ENCODE peak calls at places on chromosomes 4 and X, in four cellular contexts. C, Z, Y and B are unnamed samples.

GRCh38 chrX:30488092-30488491 is 89.5 kb downstream of the TASL start:
- DNase-seq in C (peak), Z (peak), Y (no peak), B (peak)

GRCh38 chr4:111230265-111230664 is 607.4 kb upstream of the PITX2 start:
- DNase-seq in Y (peak), C (no peak), Z (no peak), B (peak)

GRCh38 chr4:108953941-108954340 is 191.1 kb upstream of the ETNPPL start:
- DNase-seq in Y (no peak), C (no peak), Z (no peak), B (no peak)

GRCh38 chr4:89665662-89666061 is 171.3 kb downstream of the SNCA start:
- DNase-seq in Y (no peak), Z (no peak), C (peak), B (no peak)

GRCh38 chr4:113468165-113469022 is 293.1 kb downstream of the CAMK2D start:
- DNase-seq in C (peak), Y (peak), Z (peak), B (peak)

GRCh38 chr4:169164669-169165415 is 105.9 kb downstream of the SH3RF1 start:
- DNase-seq in Z (no peak), Y (peak), C (no peak), B (peak)

GRCh38 chr4:53963786-53964185 is 100.6 kb downstream of the CHIC2 start:
- DNase-seq in Y (no peak), Z (no peak), C (no peak), B (no peak)

GRCh38 chrX:83145910-83146309 is 362.2 kb upstream of the POU3F4 start:
- DNase-seq in C (no peak), Y (no peak), Z (no peak), B (no peak)

GRCh38 chrX:22060451-22060940 is 28.4 kb downstream of the PHEX start:
- DNase-seq in Z (peak), C (peak), Y (no peak), B (no peak)

GRCh38 chr4:184744251-184744650 is 10.4 kb upstream of the CENPU start:
- DNase-seq in Z (no peak), C (no peak), Y (no peak), B (no peak)

GRCh38 chrX:120365320-120365719 is 3.4 kb downstream of the ATP1B4 start:
- DNase-seq in C (no peak), Z (peak), Y (no peak), B (peak)

GRCh38 chrX:14956813-14957212 is 83.6 kb downstream of the MOSPD2 start:
- DNase-seq in Z (no peak), C (no peak), Y (no peak), B (no peak)

GRCh38 chr4:181971411-181971810 is 271.8 kb upstream of the TENM3 start:
- DNase-seq in Z (no peak), C (no peak), Y (no peak), B (no peak)

GRCh38 chr4:174119051-174119450 is 164.4 kb downstream of the FBXO8 start:
- DNase-seq in C (peak), Y (peak), Z (peak), B (peak)

GRCh38 chr4:15004701-15005301 is 2.5 kb downstream of the CPEB2 start:
- DNase-seq in Z (peak), Y (no peak), C (peak), B (peak)

GRCh38 chrX:38817004-38817703 is 15.9 kb downstream of the MID1IP1 start:
- DNase-seq in Y (no peak), Z (peak), C (no peak), B (peak)

GRCh38 chr4:6008092-6008551 is 10.1 kb downstream of the C4orf50 start:
- DNase-seq in Y (no peak), C (no peak), Z (no peak), B (no peak)

GRCh38 chrX:136126892-136127406 is 20.4 kb upstream of the FHL1 start:
- DNase-seq in C (no peak), Z (no peak), Y (no peak), B (peak)

GRCh38 chr4:6472387-6473263 is at the start of gene PPP2R2C:
- DNase-seq in Z (no peak), C (no peak), Y (no peak), B (no peak)

GRCh38 chrX:7876957-7877356 is 34.0 kb downstream of the VCX start:
- DNase-seq in C (no peak), Z (no peak), Y (no peak), B (no peak)

GRCh38 chrX:37918168-37918567 is 70.8 kb upstream of the DYNLT3 start:
- DNase-seq in C (no peak), Y (no peak), Z (no peak), B (no peak)

GRCh38 chr4:106618920-106619319 is 250.3 kb upstream of the GIMD1 start:
- DNase-seq in C (no peak), Y (no peak), Z (no peak), B (peak)

GRCh38 chrX:11451133-11451532 is 157.9 kb downstream of the AMELX start:
- DNase-seq in C (no peak), Z (no peak), Y (no peak), B (no peak)

GRCh38 chrX:134948333-134949241 is 42.2 kb upstream of the SMIM10 start:
- DNase-seq in Z (peak), C (peak), Y (peak), B (peak)

GRCh38 chrX:68710870-68711576 is 63.6 kb downstream of the STARD8 start:
- DNase-seq in C (peak), Z (peak), Y (peak), B (peak)

GRCh38 chr4:113157086-113157857 is 107.8 kb downstream of the ANK2 start:
- DNase-seq in Y (no peak), Z (no peak), C (no peak), B (no peak)

GRCh38 chr4:57109847-57110634 is at the start of gene IGFBP7:
- DNase-seq in Z (peak), Y (no peak), C (peak), B (no peak)

GRCh38 chr4:152663203-152664066 is 16.4 kb downstream of the TMEM154 start:
- DNase-seq in Y (peak), C (no peak), Z (no peak), B (peak)

GRCh38 chr4:157996061-157996460 is 176.8 kb downstream of the GASK1B start:
- DNase-seq in Y (no peak), Z (no peak), C (no peak), B (no peak)

GRCh38 chr4:8907596-8908205 is 36.1 kb upstream of the HMX1 start:
- DNase-seq in Z (no peak), Y (no peak), C (no peak), B (no peak)

GRCh38 chr4:102438396-102438795 is 62.8 kb upstream of the NFKB1 start:
- DNase-seq in Y (no peak), C (no peak), Z (no peak), B (peak)

GRCh38 chr4:67558493-67558892 is at the start of gene STAP1:
- DNase-seq in C (no peak), Z (no peak), Y (no peak), B (no peak)

GRCh38 chr4:122739174-122739573 is 6.7 kb downstream of the BBS12 start:
- DNase-seq in Y (peak), C (peak), Z (peak), B (peak)

GRCh38 chrX:920234-920799 is 289.7 kb downstream of the SHOX start:
- DNase-seq in Y (no peak), C (no peak), Z (no peak), B (peak)

GRCh38 chr4:150278206-150278605 is 200.0 kb downstream of the DCLK2 start:
- DNase-seq in C (no peak), Y (no peak), Z (no peak), B (no peak)

GRCh38 chr4:128600410-128600809 is 209.1 kb upstream of the JADE1 start:
- DNase-seq in Z (peak), Y (no peak), C (no peak), B (peak)

GRCh38 chr4:170339522-170339921 is 249.8 kb upstream of the AADAT start:
- DNase-seq in Z (no peak), C (no peak), Y (no peak), B (peak)

GRCh38 chr4:144572660-144573059 is 73.3 kb upstream of the HHIP start:
- DNase-seq in Z (no peak), Y (no peak), C (no peak), B (no peak)
- TF ChIP-seq CTCF in Z (no peak), Y (no peak), C (no peak), B (no peak)

GRCh38 chr4:147761218-147761883 is 29.5 kb downstream of the ARHGAP10 start:
- DNase-seq in Y (no peak), Z (no peak), C (no peak), B (no peak)

GRCh38 chr4:147760176-147760575 is 28.3 kb downstream of the ARHGAP10 start:
- DNase-seq in Y (no peak), Z (no peak), C (no peak), B (no peak)

GRCh38 chr4:147765121-147765521 is 33.2 kb downstream of the ARHGAP10 start:
- DNase-seq in Y (no peak), C (peak), Z (no peak), B (no peak)

GRCh38 chr4:147756417-147756816 is 24.5 kb downstream of the ARHGAP10 start:
- DNase-seq in C (no peak), Y (no peak), Z (no peak), B (no peak)

DNA sequence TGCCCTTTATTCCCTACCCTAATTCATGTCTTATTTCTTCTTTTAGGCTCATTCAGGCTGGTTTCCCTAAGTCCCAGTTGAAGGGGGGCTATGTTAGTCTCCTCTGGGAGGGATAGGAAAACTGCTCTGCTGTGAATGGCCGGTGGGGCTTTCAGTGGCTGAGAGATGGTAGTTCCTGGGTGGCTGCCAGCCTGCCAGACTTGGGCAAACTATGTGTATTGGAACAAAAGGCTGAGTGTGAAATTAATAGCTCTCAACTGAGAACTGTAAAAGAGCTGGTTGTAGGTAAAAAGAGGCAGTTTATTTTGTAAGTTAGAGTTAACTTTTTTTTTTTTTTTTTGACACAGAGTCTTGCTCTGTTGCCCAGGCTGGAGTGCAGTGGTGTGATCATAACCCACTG is 28.8 kb downstream of the ARHGAP10 start:
- DNase-seq in C (no peak), Z (no peak), Y (no peak), B (no peak)
- TF ChIP-seq CTCF in C (no peak), Z (no peak), Y (no peak), B (no peak)

GRCh38 chr4:118798658-118799057 is 37.3 kb downstream of the SEC24D start:
- DNase-seq in Y (no peak), Z (no peak), C (no peak), B (no peak)
- TF ChIP-seq CTCF in Y (peak), Z (no peak), C (no peak), B (peak)

DNA sequence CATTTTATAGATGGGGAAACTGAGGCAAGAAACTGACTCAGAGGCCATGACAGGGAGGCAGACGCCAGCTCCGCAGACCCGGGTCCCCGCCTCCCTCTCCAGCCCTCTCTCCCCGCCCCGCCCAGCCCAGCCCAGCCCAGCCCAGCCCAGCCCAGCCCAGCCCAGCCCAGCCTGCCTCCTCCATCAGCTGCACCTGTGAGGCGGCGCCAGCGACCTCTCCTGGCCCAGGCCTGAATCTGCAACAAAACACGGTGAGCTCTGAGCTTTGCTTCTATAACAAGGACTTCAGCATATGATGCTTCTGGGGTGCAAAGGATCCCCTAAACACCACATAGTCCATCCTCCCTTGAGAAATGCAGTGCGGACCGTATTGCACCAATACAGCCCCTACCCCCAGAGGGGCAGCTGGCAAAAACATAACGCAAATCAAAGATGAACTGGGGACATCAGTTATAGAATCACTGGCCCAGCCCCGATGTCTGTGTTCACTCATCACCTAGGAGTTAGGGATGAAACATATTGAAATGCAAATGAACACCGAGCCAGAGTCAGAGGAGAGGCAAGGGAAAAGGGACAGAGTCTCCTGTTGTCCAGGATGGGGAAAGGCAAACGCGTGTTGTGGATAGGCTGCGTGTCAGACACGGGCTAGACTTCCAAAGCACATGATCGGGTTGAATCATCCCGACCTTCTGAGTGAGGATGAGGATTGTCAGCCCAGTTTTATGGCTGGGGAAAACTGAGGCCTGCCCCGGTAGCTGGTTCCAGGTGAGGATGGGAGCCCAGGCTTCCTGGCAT is 216.1 kb upstream of the PSAPL1 start:
- DNase-seq in C (no peak), Z (peak), Y (no peak), B (peak)
- TF ChIP-seq CTCF in C (no peak), Z (peak), Y (no peak), B (no peak)